ENCODE peak calls at places on chromosomes 12 and 14, in ten cellular contexts. V is stimulated activated naive CD4-positive, alpha-beta T cell; D is GM12878; M is endodermal cell; F is NCI-H1092 treated with DMSO at 0.1 percent for 48 hours; C is stimulated activated CD4-positive, alpha-beta T cell treated with anti-CD3 and anti-CD28 coated beads, Interleukin-12 subunit alpha, Interleukin-12 subunit beta, amount 100 ng/mL, for 48 hours; G is H7; H is activated CD4-positive, alpha-beta T cell treated with anti-CD3 and anti-CD28 coated beads for 1 hour; A is AG04449; E is WTC11. W is an unnamed sample.

GRCh38 chr12:56387152-56387551 is 24.5 kb upstream of the APOF start:
- DNase-seq in F (no peak), A (peak; percentile 24), D (no peak), E (no peak), G (no peak), H (no peak), M (peak; percentile 68), V (no peak), C (no peak), W (no peak)

GRCh38 chr12:114691810-114692557 is 8.0 kb upstream of the TBX3 start:
- DNase-seq in A (no peak), D (no peak), G (peak; percentile 61), C (no peak), F (no peak), H (no peak), M (peak; percentile 83), E (no peak), V (no peak), W (no peak)

GRCh38 chr12:104387190-104387589 is 69.6 kb upstream of the CHST11 start:
- DNase-seq in A (no peak), D (no peak), F (no peak), C (no peak), G (no peak), V (no peak), E (no peak), M (no peak), H (no peak), W (no peak)

GRCh38 chr14:102320033-102320660 is 601 bp downstream of the ZNF839 start:
- DNase-seq in E (no peak), A (no peak), D (no peak), V (peak; percentile 32), G (no peak), M (peak; percentile 72), H (peak; percentile 26), F (peak; percentile 12), C (no peak), W (no peak)

GRCh38 chr12:89451876-89452275 is 72.7 kb downstream of the GALNT4 start:
- DNase-seq in D (no peak), V (no peak), G (peak; percentile 26), M (peak; percentile 94), F (no peak), A (peak; percentile 62), E (peak; percentile 70), C (no peak), H (no peak), W (no peak)

GRCh38 chr12:84638811-84639368 is 273.7 kb downstream of the SLC6A15 start:
- DNase-seq in C (no peak), D (no peak), G (no peak), M (no peak), E (no peak), A (no peak), V (no peak), F (no peak), H (no peak), W (no peak)

GRCh38 chr14:59275668-59276067 is 87.2 kb downstream of the DAAM1 start:
- DNase-seq in H (no peak), E (no peak), A (no peak), M (no peak), V (no peak), C (no peak), G (no peak), D (peak; percentile 78), F (no peak), W (no peak)

GRCh38 chr14:95222870-95223398 is 65.6 kb upstream of the DICER1 start:
- DNase-seq in M (no peak), A (peak; percentile 14), V (no peak), G (no peak), C (no peak), F (no peak), E (no peak), H (no peak), D (no peak), W (no peak)

GRCh38 chr12:4909734-4910501 is at the start of gene KCNA1:
- DNase-seq in G (peak; percentile 81), D (no peak), H (no peak), F (peak; percentile 71), C (no peak), M (peak; percentile 84), V (no peak), A (no peak), E (peak; percentile 42), W (no peak)

GRCh38 chr12:10191865-10192264 is 13.0 kb downstream of the TMEM52B start:
- DNase-seq in H (no peak), V (no peak), A (no peak), C (no peak), D (no peak), M (no peak), E (no peak), F (no peak), G (no peak), W (no peak)

GRCh38 chr12:53977596-53978464 is 3.1 kb upstream of the HOTAIR start:
- DNase-seq in D (no peak), E (no peak), M (no peak), H (no peak), G (no peak), A (no peak), V (no peak), C (no peak), F (no peak), W (no peak)

GRCh38 chr12:113358381-113359132 is at the start of gene PLBD2:
- DNase-seq in M (peak; percentile 100), E (peak; percentile 95), D (peak; percentile 59), G (peak; percentile 99), V (peak; percentile 95), F (peak; percentile 76), A (peak; percentile 31), C (peak; percentile 90), H (peak; percentile 90), W (peak; percentile 71)

GRCh38 chr14:22945642-22946041 is 11.2 kb downstream of the HAUS4 start:
- DNase-seq in M (no peak), D (no peak), G (no peak), H (no peak), V (no peak), F (no peak), A (no peak), C (no peak), E (no peak), W (no peak)

GRCh38 chr12:2642896-2643425 is 151.8 kb upstream of the FKBP4 start:
- DNase-seq in E (peak; percentile 2), G (no peak), D (no peak), F (no peak), A (no peak), V (no peak), M (peak; percentile 37), H (no peak), C (no peak), W (no peak)

GRCh38 chr12:109910969-109911348 is 10.9 kb downstream of the TCHP start:
- DNase-seq in D (no peak), F (no peak), V (no peak), E (peak; percentile 93), M (peak; percentile 99), H (no peak), G (peak; percentile 96), A (no peak), C (peak; percentile 21), W (no peak)

GRCh38 chr12:42361909-42362706 is 36.1 kb downstream of the PPHLN1 start:
- DNase-seq in G (no peak), F (no peak), V (no peak), C (no peak), D (no peak), H (no peak), M (no peak), A (no peak), E (no peak), W (no peak)

GRCh38 chr14:68941820-68942219 is 37.3 kb downstream of the ACTN1 start:
- DNase-seq in A (peak; percentile 93), H (no peak), F (no peak), G (peak; percentile 86), V (no peak), M (peak; percentile 95), D (no peak), E (peak; percentile 78), C (no peak), W (no peak)

GRCh38 chr12:54082402-54082892 is 28.8 kb downstream of the HOXC4 start:
- DNase-seq in G (peak; percentile 79), D (no peak), E (peak; percentile 53), M (peak; percentile 79), A (no peak), F (peak; percentile 69), V (no peak), C (no peak), H (peak; percentile 28), W (no peak)

GRCh38 chr14:60655898-60656754 is 6.8 kb upstream of the SIX1 start:
- DNase-seq in M (peak; percentile 76), A (no peak), V (no peak), G (peak; percentile 73), H (no peak), E (peak; percentile 51), C (no peak), F (no peak), D (no peak), W (no peak)

GRCh38 chr12:20028033-20028432 is 340.3 kb upstream of the PDE3A start:
- DNase-seq in F (no peak), D (no peak), C (no peak), E (no peak), M (no peak), V (no peak), G (no peak), A (no peak), H (no peak), W (no peak)

GRCh38 chr14:64701660-64702059 is 2.6 kb upstream of the PLEKHG3 start:
- DNase-seq in D (no peak), H (no peak), G (peak; percentile 55), F (no peak), A (no peak), C (no peak), M (peak; percentile 72), E (no peak), V (no peak), W (no peak)

GRCh38 chr12:32502693-32503510 is 103.5 kb downstream of the FGD4 start:
- DNase-seq in C (no peak), G (no peak), F (peak; percentile 14), H (no peak), M (no peak), E (no peak), D (no peak), A (peak; percentile 36), V (no peak), W (no peak)

GRCh38 chr12:132710062-132710421 is 600 bp upstream of the PGAM5 start:
- DNase-seq in A (no peak), E (peak; percentile 44), D (no peak), M (peak; percentile 87), F (peak; percentile 22), H (no peak), G (no peak), C (no peak), V (no peak), W (no peak)

GRCh38 chr12:7190268-7191055 is 976 bp downstream of the PEX5 start:
- DNase-seq in F (peak; percentile 35), V (no peak), M (no peak), H (no peak), C (no peak), A (no peak), E (peak; percentile 24), D (no peak), G (peak; percentile 56), W (no peak)